ENCODE peak calls at places on chromosomes 5 and 9, in seven cellular contexts. R, W, Y, A, G, V and N are unnamed samples.

GRCh38 chr5:97422678-97423077 is 239.6 kb upstream of the RIOK2 start:
- ATAC-seq in W (no peak), R (no peak), A (no peak), Y (no peak), G (no peak), V (no peak), N (no peak)

GRCh38 chr5:162160401-162160800 is 92.8 kb downstream of the GABRG2 start:
- ATAC-seq in Y (no peak), V (no peak), W (no peak), G (no peak), R (no peak), A (no peak), N (no peak)

GRCh38 chr5:66854429-66854828 is 258.2 kb downstream of the MAST4 start:
- ATAC-seq in V (no peak), G (no peak), Y (no peak), A (no peak), W (no peak), R (no peak), N (no peak)

GRCh38 chr5:31748502-31749172 is 109.7 kb downstream of the PDZD2 start:
- ATAC-seq in W (no peak), Y (no peak), A (no peak), R (no peak), V (no peak), G (no peak), N (no peak)

GRCh38 chr5:32836176-32836575 is 125.1 kb downstream of the NPR3 start:
- ATAC-seq in Y (no peak), R (no peak), W (no peak), A (no peak), V (no peak), G (no peak), N (no peak)

GRCh38 chr5:108093186-108093585 is 288.7 kb downstream of the FBXL17 start:
- ATAC-seq in R (no peak), A (no peak), W (no peak), Y (no peak), G (no peak), V (no peak), N (no peak)

GRCh38 chr5:28512648-28513047 is 1474.3 kb upstream of the CDH9 start:
- ATAC-seq in V (no peak), G (no peak), A (no peak), R (no peak), W (no peak), Y (no peak), N (no peak)

GRCh38 chr5:157828949-157829639 is 29.9 kb downstream of the CLINT1 start:
- ATAC-seq in Y (peak), W (peak), R (no peak), V (peak), A (no peak), G (peak), N (no peak)

GRCh38 chr9:92342825-92343488 is 17.2 kb downstream of the CENPP start:
- ATAC-seq in Y (no peak), W (no peak), A (no peak), V (no peak), R (peak), G (no peak), N (no peak)

GRCh38 chr9:131590449-131590848 is 45.1 kb downstream of the PRRT1B start:
- ATAC-seq in R (no peak), W (peak), V (no peak), G (peak), A (no peak), Y (peak), N (no peak)

GRCh38 chr9:68536876-68537490 is 3.7 kb downstream of the TMEM252 start:
- ATAC-seq in V (no peak), Y (no peak), A (no peak), W (no peak), G (no peak), R (no peak), N (no peak)

GRCh38 chr9:27491164-27491563 is 32.9 kb upstream of the IFNK start:
- ATAC-seq in G (no peak), W (no peak), Y (no peak), A (peak), V (peak), R (peak), N (no peak)

GRCh38 chr9:131630206-131630831 is 85.0 kb downstream of the PRRT1B start:
- ATAC-seq in A (peak), R (peak), V (peak), G (no peak), W (no peak), Y (peak), N (no peak)

GRCh38 chr5:177620560-177620959 is 20.6 kb downstream of the B4GALT7 start:
- ATAC-seq in W (no peak), Y (no peak), R (no peak), V (no peak), G (no peak), A (no peak), N (no peak)

GRCh38 chr5:149608936-149609502 is 27.7 kb downstream of the ARHGEF37 start:
- ATAC-seq in Y (no peak), G (no peak), A (no peak), W (no peak), R (no peak), V (no peak), N (no peak)

GRCh38 chr9:37602817-37603216 is 10.4 kb upstream of the TOMM5 start:
- ATAC-seq in G (no peak), Y (no peak), V (no peak), R (peak), W (no peak), A (peak), N (peak)

GRCh38 chr5:145661737-145662530 is 173.2 kb downstream of the PRELID2 start:
- ATAC-seq in G (no peak), A (no peak), V (no peak), W (no peak), Y (no peak), R (no peak), N (no peak)

GRCh38 chr5:66540078-66540477 is 56.1 kb upstream of the MAST4 start:
- ATAC-seq in W (no peak), R (no peak), V (no peak), A (no peak), G (peak), Y (no peak), N (peak)

GRCh38 chr9:124008307-124008854 is 3.2 kb upstream of the LHX2 start:
- ATAC-seq in Y (no peak), V (no peak), A (no peak), W (no peak), R (no peak), G (peak), N (no peak)

GRCh38 chr9:98241357-98242104 is 13.9 kb downstream of the TBC1D2 start:
- ATAC-seq in R (no peak), A (peak), G (no peak), W (no peak), Y (no peak), V (no peak), N (no peak)

GRCh38 chr5:98500811-98501210 is 272.7 kb upstream of the RGMB start:
- ATAC-seq in G (no peak), Y (no peak), W (no peak), A (no peak), V (no peak), R (no peak), N (no peak)

GRCh38 chr5:68320094-68320986 is 104.8 kb downstream of the PIK3R1 start:
- ATAC-seq in R (no peak), W (no peak), V (no peak), Y (no peak), A (no peak), G (no peak), N (no peak)

GRCh38 chr5:152527358-152528048 is 122.4 kb upstream of the NMUR2 start:
- ATAC-seq in R (peak), G (peak), V (peak), Y (no peak), A (no peak), W (peak), N (no peak)

GRCh38 chr5:157748740-157749461 is 5.4 kb downstream of the LSM11 start:
- ATAC-seq in Y (no peak), V (no peak), A (no peak), W (no peak), R (no peak), G (no peak), N (peak)

GRCh38 chr9:130204981-130205380 is 32.8 kb downstream of the NCS1 start:
- ATAC-seq in Y (no peak), G (no peak), A (no peak), V (no peak), W (no peak), R (no peak), N (no peak)

GRCh38 chr9:129594632-129595031 is 26.3 kb downstream of the C9orf50 start:
- ATAC-seq in G (no peak), Y (no peak), A (no peak), R (no peak), W (no peak), V (no peak), N (no peak)

GRCh38 chr5:151598984-151599383 is 7.9 kb upstream of the FAT2 start:
- ATAC-seq in V (no peak), G (no peak), W (no peak), A (no peak), R (no peak), Y (no peak), N (peak)

GRCh38 chr9:77475641-77476473 is 172.3 kb downstream of the GNA14 start:
- ATAC-seq in A (no peak), V (peak), G (peak), Y (peak), W (peak), R (peak), N (no peak)